ENCODE peak calls at places on chromosomes 4 and X, in four cellular contexts. One of them, this sample, is unnamed.
A peak's percentile ranks its signal among the peaks of the same experiment; 100 is the strongest.

GRCh38 chrX:38375888-38376287 is 23.5 kb downstream of the OTC start:
- DNase-seq in globus pallidus: no peak
- DNase-seq in ELR: peak; percentile 26
- DNase-seq in GM18507: no peak
- DNase-seq in this sample: no peak

GRCh38 chrX:43898406-43898805 is 16.2 kb upstream of the MAOB start:
- DNase-seq in ELR: no peak
- DNase-seq in GM18507: no peak
- DNase-seq in globus pallidus: no peak
- DNase-seq in this sample: no peak

GRCh38 chr4:76212301-76212700 is 1.3 kb downstream of the SCARB2 start:
- DNase-seq in ELR: no peak
- DNase-seq in globus pallidus: peak; percentile 48
- DNase-seq in GM18507: no peak
- DNase-seq in this sample: no peak

GRCh38 chr4:55080174-55080865 is 45.1 kb downstream of the KDR start:
- DNase-seq in GM18507: no peak
- DNase-seq in globus pallidus: no peak
- DNase-seq in ELR: no peak
- DNase-seq in this sample: peak; percentile 61

GRCh38 chrX:3713225-3713936 is at the start of gene PRKX:
- DNase-seq in globus pallidus: no peak
- DNase-seq in ELR: peak; percentile 58
- DNase-seq in GM18507: peak; percentile 47
- DNase-seq in this sample: peak; percentile 55

GRCh38 chr4:714087-714486 is 8.5 kb downstream of the PCGF3 start:
- DNase-seq in GM18507: no peak
- DNase-seq in ELR: no peak
- DNase-seq in globus pallidus: no peak
- DNase-seq in this sample: no peak

GRCh38 chr4:10180927-10181744 is 64.5 kb upstream of the WDR1 start:
- DNase-seq in globus pallidus: no peak
- DNase-seq in ELR: peak; percentile 82
- DNase-seq in GM18507: no peak
- DNase-seq in this sample: peak; percentile 93

GRCh38 chrX:3648084-3648483 is 65.4 kb downstream of the PRKX start:
- DNase-seq in ELR: no peak
- DNase-seq in GM18507: no peak
- DNase-seq in globus pallidus: no peak
- DNase-seq in this sample: no peak

GRCh38 chrX:54178100-54178940 is 4.7 kb downstream of the FAM120C start:
- DNase-seq in ELR: peak; percentile 79
- DNase-seq in globus pallidus: no peak
- DNase-seq in GM18507: no peak
- DNase-seq in this sample: peak; percentile 80

GRCh38 chr4:26028793-26029511 is 114.9 kb downstream of the SMIM20 start:
- DNase-seq in globus pallidus: peak; percentile 33
- DNase-seq in GM18507: peak; percentile 61
- DNase-seq in ELR: peak; percentile 37
- DNase-seq in this sample: peak; percentile 56

GRCh38 chr4:89640620-89641366 is 196.2 kb downstream of the SNCA start:
- DNase-seq in GM18507: no peak
- DNase-seq in globus pallidus: peak; percentile 30
- DNase-seq in ELR: peak; percentile 60
- DNase-seq in this sample: peak; percentile 54

GRCh38 chr4:168884251-168885124 is 125.6 kb downstream of the CBR4 start:
- DNase-seq in GM18507: no peak
- DNase-seq in ELR: no peak
- DNase-seq in globus pallidus: no peak
- DNase-seq in this sample: peak; percentile 51

GRCh38 chr4:83989835-83990234 is 453.9 kb downstream of the GPAT3 start:
- DNase-seq in GM18507: no peak
- DNase-seq in ELR: no peak
- DNase-seq in globus pallidus: no peak
- DNase-seq in this sample: no peak

GRCh38 chr4:36189511-36190226 is 54.6 kb downstream of the ARAP2 start:
- DNase-seq in ELR: no peak
- DNase-seq in globus pallidus: no peak
- DNase-seq in GM18507: peak; percentile 11
- DNase-seq in this sample: no peak

GRCh38 chr4:103075894-103076776 is at the start of gene SLC9B2:
- DNase-seq in ELR: peak; percentile 71
- DNase-seq in globus pallidus: peak; percentile 41
- DNase-seq in GM18507: peak; percentile 26
- DNase-seq in this sample: peak; percentile 76

GRCh38 chr4:144667500-144667899 is 21.5 kb downstream of the HHIP start:
- DNase-seq in ELR: peak; percentile 20
- DNase-seq in globus pallidus: no peak
- DNase-seq in GM18507: no peak
- DNase-seq in this sample: no peak

GRCh38 chrX:107530141-107530540 is 80.7 kb downstream of the FRMPD3 start:
- DNase-seq in GM18507: no peak
- DNase-seq in ELR: no peak
- DNase-seq in globus pallidus: no peak
- DNase-seq in this sample: no peak

GRCh38 chr4:47499705-47500104 is 14.6 kb downstream of the ATP10D start:
- DNase-seq in GM18507: no peak
- DNase-seq in ELR: no peak
- DNase-seq in globus pallidus: peak; percentile 17
- DNase-seq in this sample: peak; percentile 81

GRCh38 chrX:17944833-17945497 is 83.9 kb upstream of the RAI2 start:
- DNase-seq in ELR: peak; percentile 21
- DNase-seq in GM18507: no peak
- DNase-seq in globus pallidus: no peak
- DNase-seq in this sample: peak; percentile 8

GRCh38 chrX:38108364-38108763 is 102.0 kb downstream of the SYTL5 start:
- DNase-seq in GM18507: no peak
- DNase-seq in globus pallidus: no peak
- DNase-seq in ELR: no peak
- DNase-seq in this sample: no peak

GRCh38 chrX:103488332-103488731 is 31.0 kb downstream of the RAB40A start:
- DNase-seq in ELR: peak; percentile 48
- DNase-seq in GM18507: no peak
- DNase-seq in globus pallidus: no peak
- DNase-seq in this sample: peak; percentile 32

GRCh38 chrX:57367649-57368048 is 81.1 kb downstream of the FAAH2 start:
- DNase-seq in GM18507: no peak
- DNase-seq in globus pallidus: peak; percentile 68
- DNase-seq in ELR: no peak
- DNase-seq in this sample: no peak

GRCh38 chrX:153400146-153401132 is 711 bp downstream of the PNMA6E start:
- DNase-seq in GM18507: peak; percentile 39
- DNase-seq in globus pallidus: no peak
- DNase-seq in ELR: peak; percentile 34
- DNase-seq in this sample: peak; percentile 25

GRCh38 chr4:155548173-155548572 is 118.5 kb upstream of the GUCY1A1 start:
- DNase-seq in globus pallidus: no peak
- DNase-seq in GM18507: no peak
- DNase-seq in ELR: no peak
- DNase-seq in this sample: peak; percentile 46

GRCh38 chr4:147109800-147110199 is 164.1 kb upstream of the TTC29 start:
- DNase-seq in globus pallidus: no peak
- DNase-seq in GM18507: no peak
- DNase-seq in ELR: no peak
- DNase-seq in this sample: no peak

GRCh38 chr4:78265006-78265405 is 207.9 kb downstream of the FRAS1 start:
- DNase-seq in globus pallidus: no peak
- DNase-seq in ELR: no peak
- DNase-seq in GM18507: no peak
- DNase-seq in this sample: no peak

GRCh38 chr4:154314248-154314647 is 177.4 kb downstream of the DCHS2 start:
- DNase-seq in GM18507: no peak
- DNase-seq in ELR: no peak
- DNase-seq in globus pallidus: peak; percentile 16
- DNase-seq in this sample: peak; percentile 39

GRCh38 chr4:123064390-123064789 is 142.0 kb upstream of the NUDT6 start:
- DNase-seq in ELR: peak; percentile 30
- DNase-seq in globus pallidus: no peak
- DNase-seq in GM18507: no peak
- DNase-seq in this sample: no peak

GRCh38 chr4:6673660-6674499 is 19.8 kb upstream of the S100P start:
- DNase-seq in globus pallidus: peak; percentile 93
- DNase-seq in GM18507: peak; percentile 96
- DNase-seq in ELR: peak; percentile 94
- DNase-seq in this sample: peak; percentile 94

GRCh38 chr4:857461-857860 is 31.5 kb upstream of the CPLX1 start:
- DNase-seq in GM18507: no peak
- DNase-seq in ELR: no peak
- DNase-seq in globus pallidus: no peak
- DNase-seq in this sample: no peak

GRCh38 chrX:45602151-45602550 is 401.5 kb upstream of the DIPK2B start:
- DNase-seq in globus pallidus: no peak
- DNase-seq in ELR: no peak
- DNase-seq in GM18507: no peak
- DNase-seq in this sample: peak; percentile 55

GRCh38 chr4:94897023-94897422 is 139.3 kb downstream of the BMPR1B start:
- DNase-seq in ELR: no peak
- DNase-seq in globus pallidus: no peak
- DNase-seq in GM18507: no peak
- DNase-seq in this sample: no peak

GRCh38 chr4:33062155-33062554 is 2342.0 kb downstream of the PCDH7 start:
- DNase-seq in globus pallidus: no peak
- DNase-seq in GM18507: no peak
- DNase-seq in ELR: no peak
- DNase-seq in this sample: no peak